ENCODE peak calls at places on chromosomes 2 and 18, in eight cellular contexts. H is omental fat pad, P is ovary, A is right lobe of liver, G is bronchial epithelial cell, B is HFFc6, K is GM13976, Y is mesothelial cell of epicardium. I is an unnamed sample.

GRCh38 chr2:227655454-227655853 is 11.2 kb upstream of the SCYGR5 start:
- DNase-seq in A (no peak), G (peak), K (no peak), H (no peak), P (no peak), Y (no peak), B (peak), I (no peak)

GRCh38 chr2:23491622-23492336 is 106.8 kb downstream of the KLHL29 start:
- DNase-seq in P (no peak), A (peak), H (no peak), B (no peak), Y (no peak), G (no peak), K (no peak), I (no peak)

GRCh38 chr2:231347081-231347480 is 48.4 kb upstream of the B3GNT7 start:
- DNase-seq in H (no peak), K (no peak), P (no peak), B (no peak), A (no peak), G (no peak), Y (no peak), I (no peak)

GRCh38 chr2:224781400-224781799 is 65.2 kb upstream of the CCDC195 start:
- DNase-seq in B (no peak), G (no peak), Y (no peak), K (no peak), H (no peak), P (no peak), A (no peak), I (no peak)

GRCh38 chr2:187577310-187577709 is 23.1 kb upstream of the TFPI start:
- DNase-seq in H (no peak), P (no peak), A (no peak), K (no peak), G (no peak), Y (no peak), B (no peak), I (no peak)

GRCh38 chr2:5691659-5692529 is at the start of gene SOX11:
- DNase-seq in P (no peak), H (no peak), G (no peak), Y (peak), K (no peak), B (no peak), A (no peak), I (peak)

GRCh38 chr2:149149007-149149297 is 110.5 kb downstream of the LYPD6B start:
- DNase-seq in P (no peak), K (no peak), Y (no peak), A (no peak), H (no peak), B (no peak), G (no peak), I (no peak)

GRCh38 chr2:102190425-102191107 is 3.7 kb downstream of the IL1RL2 start:
- DNase-seq in A (no peak), B (no peak), H (no peak), P (no peak), Y (no peak), G (no peak), K (no peak), I (no peak)

GRCh38 chr2:129876576-129876975 is 102.9 kb upstream of the RAB6C start:
- DNase-seq in Y (no peak), H (no peak), P (no peak), A (no peak), B (no peak), G (no peak), K (no peak), I (no peak)

GRCh38 chr18:23856466-23857175 is 157.9 kb upstream of the TTC39C start:
- DNase-seq in B (no peak), P (no peak), Y (no peak), A (no peak), G (no peak), K (no peak), H (no peak), I (no peak)

GRCh38 chr18:59874166-59874565 is 25.6 kb upstream of the PMAIP1 start:
- DNase-seq in H (no peak), P (no peak), K (no peak), A (no peak), B (peak), Y (no peak), G (peak), I (no peak)

GRCh38 chr2:88829607-88830463 is 138.4 kb downstream of the RPIA start:
- DNase-seq in P (no peak), G (no peak), B (no peak), Y (no peak), H (no peak), A (no peak), K (no peak), I (no peak)

GRCh38 chr2:96945011-96945410 is 41.4 kb downstream of the FAM178B start:
- DNase-seq in H (no peak), B (no peak), P (no peak), A (no peak), G (no peak), Y (no peak), K (no peak), I (no peak)

GRCh38 chr2:105428387-105429018 is 29.7 kb upstream of the FHL2 start:
- DNase-seq in A (no peak), P (no peak), K (no peak), Y (no peak), H (no peak), G (peak), B (no peak), I (no peak)

GRCh38 chr2:6785511-6785910 is 80.2 kb downstream of the CMPK2 start:
- DNase-seq in Y (no peak), B (no peak), H (no peak), K (no peak), P (no peak), G (no peak), A (no peak), I (no peak)

GRCh38 chr2:191571163-191571769 is 106.7 kb upstream of the NABP1 start:
- DNase-seq in G (peak), K (peak), Y (no peak), P (no peak), A (no peak), H (no peak), B (peak), I (no peak)

GRCh38 chr2:7744827-7745226 is 827.6 kb downstream of the RNF144A start:
- DNase-seq in P (no peak), K (no peak), G (peak), Y (no peak), H (no peak), A (no peak), B (no peak), I (no peak)

DNA sequence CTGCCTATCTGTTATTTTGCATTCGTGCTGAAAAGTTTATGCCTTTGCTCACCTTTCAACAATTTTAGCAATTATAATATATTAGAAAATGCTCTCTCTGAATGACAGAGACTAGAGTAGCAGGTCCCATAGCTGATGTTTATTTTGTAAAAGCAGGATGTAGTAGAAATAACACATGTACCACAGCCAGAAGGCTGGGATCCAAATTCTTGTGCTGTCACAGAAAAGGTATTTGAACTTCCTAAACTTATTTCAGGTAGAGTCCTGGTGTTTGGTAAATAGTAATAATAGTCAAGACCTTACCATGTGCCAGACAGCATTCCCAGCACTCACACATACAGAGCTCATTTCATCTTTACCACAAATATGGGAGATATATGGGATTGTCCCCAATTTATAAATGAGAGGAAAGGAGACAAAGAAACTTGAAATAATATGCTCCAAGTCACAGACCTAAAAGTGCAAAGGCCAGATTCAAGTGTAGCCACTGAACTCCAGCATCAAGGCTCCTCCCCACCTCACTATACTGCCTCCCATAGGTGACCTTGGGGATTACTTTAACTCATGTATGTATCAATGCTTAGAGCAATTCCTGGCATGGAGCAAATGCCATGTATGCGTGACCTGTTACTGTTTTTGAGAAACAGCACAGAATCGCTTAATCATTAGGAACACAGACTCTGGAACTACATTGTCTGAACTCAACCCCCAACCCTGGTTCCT is 284.7 kb upstream of the RAB12 start:
- DNase-seq in G (no peak), B (no peak), Y (no peak), H (no peak), P (no peak), K (no peak), A (no peak), I (no peak)
- TF ChIP-seq CTCF in G (no peak), B (peak), Y (no peak), H (no peak), P (no peak), K (no peak), A (no peak), I (no peak)

GRCh38 chr2:195671563-195671962 is 14.5 kb downstream of the SLC39A10 start:
- DNase-seq in K (no peak), G (no peak), A (no peak), P (no peak), Y (no peak), H (no peak), B (no peak), I (no peak)

GRCh38 chr2:195677290-195677689 is 20.3 kb downstream of the SLC39A10 start:
- DNase-seq in Y (no peak), H (no peak), A (no peak), K (no peak), B (no peak), G (no peak), P (no peak), I (no peak)

GRCh38 chr2:195674491-195675226 is 17.6 kb downstream of the SLC39A10 start:
- DNase-seq in G (peak), K (no peak), P (no peak), Y (no peak), H (no peak), B (no peak), A (no peak), I (no peak)

GRCh38 chr2:195675783-195676427 is 18.9 kb downstream of the SLC39A10 start:
- DNase-seq in P (no peak), A (no peak), K (no peak), B (no peak), Y (no peak), G (no peak), H (no peak), I (no peak)

DNA sequence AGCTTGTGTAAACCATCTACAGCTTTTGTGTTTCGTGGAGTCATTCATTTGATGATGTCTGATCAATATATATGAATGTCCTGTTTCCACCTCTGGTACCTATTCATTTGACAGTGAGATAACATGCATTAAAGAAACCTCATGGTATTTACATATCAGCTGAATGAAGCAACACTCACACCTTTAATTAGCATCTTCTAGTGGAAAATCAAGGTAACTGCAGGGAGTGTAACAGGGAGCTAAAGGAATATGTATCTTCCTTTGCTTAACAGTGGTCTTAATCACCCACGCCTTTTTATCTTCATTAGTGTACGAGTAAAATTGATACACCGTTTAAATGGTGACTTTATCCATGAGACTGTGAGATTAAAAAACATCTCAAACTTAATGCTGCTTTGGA is 15.6 kb downstream of the SLC39A10 start:
- DNase-seq in H (no peak), Y (no peak), B (no peak), K (no peak), P (no peak), G (peak), A (no peak), I (no peak)
- TF ChIP-seq CTCF in H (no peak), Y (no peak), B (peak), K (no peak), P (no peak), G (peak), A (no peak), I (no peak)

GRCh38 chr18:49784427-49785185 is 28.7 kb downstream of the ACAA2 start:
- DNase-seq in A (no peak), Y (no peak), K (no peak), P (no peak), H (no peak), B (no peak), G (peak), I (no peak)
- TF ChIP-seq CTCF in A (peak), Y (no peak), K (no peak), P (peak), H (no peak), B (peak), G (peak), I (no peak)

DNA sequence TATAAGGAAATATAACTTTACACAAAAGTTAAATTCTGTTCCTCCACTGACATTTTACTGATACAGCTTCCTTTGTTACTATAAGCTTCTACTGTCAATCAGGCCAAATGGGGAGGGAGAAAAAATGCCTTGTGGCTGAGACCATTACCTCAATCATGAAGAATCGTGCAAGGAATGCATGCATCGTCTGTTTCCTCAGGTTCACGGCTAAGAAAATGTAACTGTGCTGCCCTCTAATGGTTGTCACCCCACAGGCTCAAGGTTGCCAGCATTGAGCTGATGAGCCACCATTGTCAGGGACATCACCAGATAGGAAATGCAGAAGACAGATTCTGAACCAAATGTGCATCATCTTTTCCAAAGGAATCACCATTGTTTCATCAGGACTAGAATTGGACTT is 426.9 kb downstream of the CDH2 start:
- DNase-seq in K (peak), H (no peak), Y (no peak), B (peak), G (peak), P (no peak), A (no peak), I (peak)
- TF ChIP-seq CTCF in K (peak), H (no peak), Y (no peak), B (peak), G (peak), P (no peak), A (peak), I (peak)

GRCh38 chr2:17879913-17880274 is 1.4 kb downstream of the KCNS3 start:
- DNase-seq in G (peak), Y (no peak), B (no peak), A (no peak), K (no peak), H (no peak), P (no peak), I (no peak)

GRCh38 chr2:17876590-17876989 is 1.9 kb upstream of the KCNS3 start:
- DNase-seq in Y (no peak), K (no peak), G (no peak), P (no peak), H (no peak), A (no peak), B (no peak), I (no peak)

GRCh38 chr2:17877811-17878221 is 651 bp upstream of the KCNS3 start:
- DNase-seq in G (no peak), K (peak), A (peak), B (no peak), P (no peak), H (no peak), Y (no peak), I (peak)

GRCh38 chr2:17878222-17879136 is at the start of gene KCNS3:
- DNase-seq in A (peak), K (peak), Y (peak), P (peak), B (no peak), H (no peak), G (no peak), I (peak)

GRCh38 chr2:17879137-17879912 is 858 bp downstream of the KCNS3 start:
- DNase-seq in G (peak), K (peak), A (peak), Y (peak), P (no peak), B (peak), H (no peak), I (peak)
- TF ChIP-seq CTCF in G (peak), K (no peak), A (no peak), Y (no peak), P (no peak), B (peak), H (no peak), I (peak)